ENCODE peak calls at places on chromosomes 5 and 9, in nine cellular contexts. M is SK-N-SH; W is T-helper 9 cell; D is activated naive CD8-positive, alpha-beta T cell treated with anti-CD3 and anti-CD28 coated beads for 36 hours; E is M059J; Y is stimulated activated CD8-positive, alpha-beta memory T cell treated with anti-CD3 and anti-CD28 coated beads, Interleukin-4, amount 100 ng/mL, for 48 hours; J is T-helper 22 cell; T is GM12891; B is endothelial cell. G is an unnamed sample.

GRCh38 chr5:5221731-5222130 is 81.6 kb downstream of the ADAMTS16 start:
- DNase-seq in Y (no peak), M (no peak), J (no peak), E (peak), T (no peak), B (no peak), D (no peak), W (no peak), G (no peak)

GRCh38 chr9:90961375-90961774 is 159.8 kb downstream of the SYK start:
- DNase-seq in D (no peak), E (no peak), W (no peak), J (no peak), M (no peak), T (no peak), B (no peak), Y (no peak), G (no peak)

GRCh38 chr9:93579711-93580516 is 3.5 kb downstream of the PHF2 start:
- DNase-seq in E (no peak), Y (peak), M (no peak), D (no peak), J (no peak), T (no peak), B (no peak), W (no peak), G (peak)

GRCh38 chr5:143554194-143554717 is 150.8 kb upstream of the NR3C1 start:
- DNase-seq in E (peak), W (no peak), J (no peak), Y (no peak), D (no peak), T (no peak), M (no peak), B (no peak), G (no peak)

GRCh38 chr5:113163328-113163727 is 186.7 kb downstream of the DCP2 start:
- DNase-seq in B (no peak), D (no peak), M (no peak), E (peak), J (no peak), W (no peak), T (no peak), Y (no peak), G (no peak)

GRCh38 chr5:135085936-135086235 is 51.9 kb upstream of the PITX1 start:
- DNase-seq in T (no peak), B (no peak), M (no peak), W (no peak), D (no peak), Y (no peak), E (no peak), J (no peak), G (no peak)

GRCh38 chr5:77867914-77868313 is 91.8 kb upstream of the TBCA start:
- DNase-seq in W (no peak), D (no peak), M (peak), T (no peak), B (no peak), E (peak), Y (no peak), J (no peak), G (no peak)

GRCh38 chr5:117455236-117456233 is 880.9 kb upstream of the SEMA6A start:
- DNase-seq in M (no peak), B (peak), W (no peak), E (no peak), J (no peak), T (no peak), Y (peak), D (no peak), G (peak)

GRCh38 chr9:33159760-33160127 is 7.4 kb downstream of the B4GALT1 start:
- DNase-seq in D (peak), T (no peak), W (peak), Y (peak), J (peak), B (no peak), E (peak), M (peak), G (no peak)

GRCh38 chr5:124996764-124997077 is 250.3 kb upstream of the ZNF608 start:
- DNase-seq in Y (no peak), W (no peak), M (no peak), E (peak), J (no peak), T (no peak), D (no peak), B (no peak), G (no peak)

G was measured in D341Med.